ENCODE peak calls at places on chromosomes 16 and 17, in eight cellular contexts. T, P, V, Y, J, B, K and I are unnamed samples.

GRCh38 chr17:75364078-75364477 is 41.4 kb downstream of the GRB2 start:
- DNase-seq in Y (peak), J (no peak), K (no peak), B (peak), P (peak), T (no peak), V (no peak), I (peak)

GRCh38 chr17:59762022-59762825 is 54.8 kb downstream of the VMP1 start:
- DNase-seq in K (no peak), V (no peak), T (no peak), J (peak), P (no peak), B (peak), Y (peak), I (peak)

GRCh38 chr17:48842746-48843145 is 11.9 kb downstream of the CALCOCO2 start:
- DNase-seq in P (no peak), J (no peak), B (no peak), T (no peak), V (no peak), Y (peak), K (no peak), I (no peak)

GRCh38 chr17:50638572-50638850 is 3.8 kb downstream of the ABCC3 start:
- DNase-seq in Y (peak), T (no peak), K (no peak), V (no peak), J (no peak), B (peak), P (no peak), I (peak)

GRCh38 chr16:59108374-59108773 is 374.3 kb upstream of the GOT2 start:
- DNase-seq in V (no peak), T (no peak), P (no peak), Y (no peak), J (no peak), K (no peak), B (no peak), I (no peak)

GRCh38 chr17:1918346-1919021 is 88.7 kb downstream of the RPA1 start:
- DNase-seq in V (no peak), K (no peak), B (no peak), J (no peak), T (no peak), P (no peak), Y (no peak), I (no peak)

GRCh38 chr16:583815-584591 is 5.9 kb upstream of the RAB40C start:
- DNase-seq in J (no peak), K (no peak), Y (no peak), B (no peak), V (no peak), P (no peak), T (peak), I (no peak)

GRCh38 chr17:12566281-12567002 is 99.2 kb upstream of the MYOCD start:
- DNase-seq in J (no peak), Y (no peak), V (no peak), P (no peak), B (no peak), K (no peak), T (no peak), I (no peak)

GRCh38 chr16:85960486-85961046 is 61.6 kb downstream of the IRF8 start:
- DNase-seq in V (no peak), Y (no peak), J (no peak), P (no peak), B (no peak), K (no peak), T (no peak), I (no peak)

GRCh38 chr17:44878627-44879221 is 20.5 kb downstream of the EFTUD2 start:
- DNase-seq in V (peak), T (no peak), B (peak), J (peak), P (no peak), Y (peak), K (no peak), I (peak)

GRCh38 chr16:58448890-58449289 is 51.1 kb upstream of the NDRG4 start:
- DNase-seq in P (no peak), T (no peak), Y (no peak), B (no peak), V (no peak), K (no peak), J (no peak), I (no peak)

GRCh38 chr17:53313746-53314145 is 509.0 kb upstream of the KIF2B start:
- DNase-seq in K (no peak), B (no peak), T (no peak), P (no peak), J (no peak), V (no peak), Y (peak), I (peak)

GRCh38 chr17:7293821-7294613 is 422 bp downstream of the YBX2 start:
- DNase-seq in T (no peak), B (no peak), V (no peak), K (no peak), J (no peak), Y (no peak), P (no peak), I (no peak)

GRCh38 chr16:61887903-61888302 is 148.3 kb downstream of the CDH8 start:
- DNase-seq in J (no peak), V (peak), T (peak), B (peak), Y (no peak), P (peak), K (no peak), I (peak)

GRCh38 chr17:77928519-77929179 is 29.9 kb upstream of the TNRC6C start:
- DNase-seq in Y (no peak), P (no peak), V (no peak), T (no peak), J (no peak), B (no peak), K (no peak), I (no peak)

GRCh38 chr16:85767569-85767968 is 16.7 kb upstream of the C16orf74 start:
- DNase-seq in T (no peak), Y (peak), B (peak), K (no peak), V (no peak), P (peak), J (peak), I (peak)

GRCh38 chr16:54355251-54355650 is 68.7 kb upstream of the IRX3 start:
- DNase-seq in B (peak), V (no peak), Y (peak), K (no peak), J (no peak), T (no peak), P (peak), I (peak)

GRCh38 chr17:82318772-82319606 is 1.6 kb upstream of the CD7 start:
- DNase-seq in Y (no peak), P (no peak), K (no peak), V (no peak), J (no peak), B (no peak), T (no peak), I (no peak)

GRCh38 chr16:47079883-47080282 is 63.9 kb downstream of the NETO2 start:
- DNase-seq in T (no peak), Y (no peak), V (no peak), K (no peak), P (no peak), J (no peak), B (no peak), I (no peak)

GRCh38 chr16:30953111-30953510 is 4.2 kb downstream of the ORAI3 start:
- DNase-seq in J (no peak), K (no peak), B (no peak), V (no peak), P (no peak), Y (no peak), T (no peak), I (no peak)

GRCh38 chr16:12289175-12290063 is 312.9 kb downstream of the SNX29 start:
- DNase-seq in J (no peak), V (no peak), Y (no peak), P (no peak), B (no peak), K (no peak), T (no peak), I (no peak)

GRCh38 chr16:66554021-66554420 is 1.6 kb downstream of the CKLF start:
- DNase-seq in B (no peak), T (no peak), P (no peak), J (no peak), K (no peak), V (no peak), Y (no peak), I (no peak)

GRCh38 chr17:17414316-17414937 is 62.4 kb upstream of the MED9 start:
- DNase-seq in K (no peak), B (peak), P (peak), Y (peak), J (no peak), T (peak), V (no peak), I (peak)

GRCh38 chr17:34740516-34740915 is 161.1 kb downstream of the TMEM132E start:
- DNase-seq in Y (no peak), B (no peak), J (no peak), T (no peak), V (no peak), K (no peak), P (no peak), I (no peak)

GRCh38 chr16:2429771-2430663 is 770 bp downstream of the CCNF start:
- DNase-seq in J (no peak), P (no peak), K (no peak), B (no peak), T (no peak), V (peak), Y (peak), I (peak)

GRCh38 chr16:89374393-89374948 is 115.9 kb downstream of the ANKRD11 start:
- DNase-seq in K (no peak), B (no peak), P (no peak), Y (peak), J (no peak), T (peak), V (no peak), I (no peak)

GRCh38 chr17:47694018-47694817 is at the start of gene TBKBP1:
- DNase-seq in Y (peak), B (peak), V (peak), J (no peak), P (peak), T (peak), K (no peak), I (peak)

GRCh38 chr17:35889818-35890773 is 9.9 kb upstream of the CCL5 start:
- DNase-seq in K (no peak), V (no peak), J (no peak), B (peak), T (peak), Y (peak), P (no peak), I (peak)